ENCODE peak calls at places on chromosomes 5 and 9, in eight cellular contexts. One of them, this sample, is unnamed.

GRCh38 chr9:15248106-15248505 is 58.9 kb downstream of the TTC39B start:
- DNase-seq in endothelial cell: no peak
- DNase-seq in GM12878: no peak
- DNase-seq in thoracic aorta: no peak
- DNase-seq in neural crest cell: no peak
- DNase-seq in lower lobe of right lung: no peak
- DNase-seq in bronchial epithelial cell: no peak
- DNase-seq in GM12865: no peak
- DNase-seq in this sample: no peak

GRCh38 chr5:36724429-36725332 is 118.3 kb downstream of the SLC1A3 start:
- DNase-seq in endothelial cell: no peak
- DNase-seq in GM12878: peak
- DNase-seq in thoracic aorta: no peak
- DNase-seq in neural crest cell: no peak
- DNase-seq in lower lobe of right lung: peak
- DNase-seq in bronchial epithelial cell: no peak
- DNase-seq in GM12865: peak
- DNase-seq in this sample: no peak

GRCh38 chr5:54947187-54947586 is 38.2 kb downstream of the ESM1 start:
- DNase-seq in endothelial cell: no peak
- DNase-seq in GM12878: no peak
- DNase-seq in thoracic aorta: no peak
- DNase-seq in neural crest cell: no peak
- DNase-seq in lower lobe of right lung: no peak
- DNase-seq in bronchial epithelial cell: no peak
- DNase-seq in GM12865: no peak
- DNase-seq in this sample: no peak

GRCh38 chr9:92467041-92467440 is 15.3 kb downstream of the ASPN start:
- DNase-seq in endothelial cell: no peak
- DNase-seq in GM12878: no peak
- DNase-seq in thoracic aorta: no peak
- DNase-seq in neural crest cell: no peak
- DNase-seq in lower lobe of right lung: no peak
- DNase-seq in bronchial epithelial cell: no peak
- DNase-seq in GM12865: no peak
- DNase-seq in this sample: no peak

GRCh38 chr5:93267276-93267675 is 313.7 kb downstream of the NR2F1-AS1 start:
- DNase-seq in endothelial cell: no peak
- DNase-seq in GM12878: no peak
- DNase-seq in thoracic aorta: no peak
- DNase-seq in neural crest cell: no peak
- DNase-seq in lower lobe of right lung: no peak
- DNase-seq in bronchial epithelial cell: no peak
- DNase-seq in GM12865: no peak
- DNase-seq in this sample: no peak

GRCh38 chr9:34771023-34771422 is 61.1 kb upstream of the CCL21 start:
- DNase-seq in endothelial cell: no peak
- DNase-seq in GM12878: no peak
- DNase-seq in thoracic aorta: no peak
- DNase-seq in neural crest cell: no peak
- DNase-seq in lower lobe of right lung: no peak
- DNase-seq in bronchial epithelial cell: peak
- DNase-seq in GM12865: no peak
- DNase-seq in this sample: no peak

GRCh38 chr9:129111762-129112151 is 542 bp downstream of the PTPA start:
- DNase-seq in endothelial cell: no peak
- DNase-seq in GM12878: no peak
- DNase-seq in thoracic aorta: no peak
- DNase-seq in neural crest cell: no peak
- DNase-seq in lower lobe of right lung: no peak
- DNase-seq in bronchial epithelial cell: no peak
- DNase-seq in GM12865: peak
- DNase-seq in this sample: no peak

GRCh38 chr5:165881259-165881658 is 2375.8 kb downstream of the MAT2B start:
- DNase-seq in endothelial cell: peak
- DNase-seq in GM12878: no peak
- DNase-seq in thoracic aorta: no peak
- DNase-seq in neural crest cell: no peak
- DNase-seq in lower lobe of right lung: no peak
- DNase-seq in bronchial epithelial cell: no peak
- DNase-seq in GM12865: no peak
- DNase-seq in this sample: no peak

GRCh38 chr5:66454186-66455078 is 141.8 kb upstream of the MAST4 start:
- DNase-seq in endothelial cell: no peak
- DNase-seq in GM12878: no peak
- DNase-seq in thoracic aorta: no peak
- DNase-seq in neural crest cell: no peak
- DNase-seq in lower lobe of right lung: no peak
- DNase-seq in bronchial epithelial cell: peak
- DNase-seq in GM12865: no peak
- DNase-seq in this sample: no peak

GRCh38 chr5:173010547-173011464 is 27.2 kb downstream of the ATP6V0E1 start:
- DNase-seq in endothelial cell: peak
- DNase-seq in GM12878: no peak
- DNase-seq in thoracic aorta: no peak
- DNase-seq in neural crest cell: peak
- DNase-seq in lower lobe of right lung: peak
- DNase-seq in bronchial epithelial cell: peak
- DNase-seq in GM12865: peak
- DNase-seq in this sample: no peak

GRCh38 chr5:147216552-147217154 is 18.2 kb upstream of the STK32A start:
- DNase-seq in endothelial cell: no peak
- DNase-seq in GM12878: no peak
- DNase-seq in thoracic aorta: no peak
- DNase-seq in neural crest cell: no peak
- DNase-seq in lower lobe of right lung: no peak
- DNase-seq in bronchial epithelial cell: peak
- DNase-seq in GM12865: peak
- DNase-seq in this sample: no peak

GRCh38 chr5:69414885-69415583 is at the start of gene MARVELD2:
- DNase-seq in endothelial cell: peak
- DNase-seq in GM12878: no peak
- DNase-seq in thoracic aorta: no peak
- DNase-seq in neural crest cell: no peak
- DNase-seq in lower lobe of right lung: peak
- DNase-seq in bronchial epithelial cell: peak
- DNase-seq in GM12865: peak
- DNase-seq in this sample: peak

DNA sequence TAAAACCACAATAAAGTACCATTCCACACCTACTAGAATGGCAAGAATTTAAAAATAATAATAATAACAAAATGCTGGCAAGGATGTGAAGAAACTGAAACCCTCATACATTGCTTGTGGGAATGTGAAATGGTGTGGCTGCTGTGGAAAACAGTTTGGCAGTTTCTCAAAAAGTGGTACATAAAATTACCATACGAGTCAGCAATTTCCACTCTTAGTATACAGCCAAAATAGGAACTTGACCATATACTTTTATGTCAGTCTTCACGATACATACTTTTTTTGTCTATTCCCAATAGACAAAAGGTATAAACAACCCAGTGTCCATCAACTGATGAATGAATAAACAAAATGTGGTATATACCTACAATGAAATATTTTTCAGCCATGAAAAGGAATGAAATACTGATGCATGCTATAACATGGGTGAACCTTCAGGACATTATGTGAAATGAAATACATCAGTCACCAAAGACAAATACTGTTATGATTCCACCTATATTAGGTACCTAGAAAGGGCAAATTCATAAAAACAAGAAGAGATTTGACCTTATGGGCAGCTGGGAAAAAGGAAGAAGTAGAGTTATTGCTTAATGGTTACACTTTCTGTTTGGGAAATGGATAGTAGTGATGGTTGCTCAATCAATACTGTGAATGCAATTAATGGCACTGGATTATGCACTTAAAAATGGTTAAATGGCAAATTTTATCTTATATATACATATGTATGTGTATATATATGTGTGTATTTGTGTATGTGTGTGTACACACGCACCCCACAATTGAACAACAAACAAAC is 15.4 kb downstream of the FKBP15 start:
- DNase-seq in endothelial cell: no peak
- DNase-seq in GM12878: no peak
- DNase-seq in thoracic aorta: no peak
- DNase-seq in neural crest cell: no peak
- DNase-seq in lower lobe of right lung: no peak
- DNase-seq in bronchial epithelial cell: no peak
- DNase-seq in GM12865: no peak
- DNase-seq in this sample: no peak
- TF ChIP-seq CTCF in endothelial cell: no peak
- TF ChIP-seq CTCF in GM12878: no peak
- TF ChIP-seq CTCF in thoracic aorta: no peak
- TF ChIP-seq CTCF in neural crest cell: no peak
- TF ChIP-seq CTCF in lower lobe of right lung: no peak
- TF ChIP-seq CTCF in bronchial epithelial cell: no peak
- TF ChIP-seq CTCF in GM12865: no peak
- TF ChIP-seq CTCF in this sample: no peak

GRCh38 chr5:34584165-34584564 is 72.0 kb upstream of the RAI14 start:
- DNase-seq in endothelial cell: no peak
- DNase-seq in GM12878: no peak
- DNase-seq in thoracic aorta: no peak
- DNase-seq in neural crest cell: no peak
- DNase-seq in lower lobe of right lung: no peak
- DNase-seq in bronchial epithelial cell: no peak
- DNase-seq in GM12865: no peak
- DNase-seq in this sample: no peak
- TF ChIP-seq CTCF in endothelial cell: no peak
- TF ChIP-seq CTCF in GM12878: no peak
- TF ChIP-seq CTCF in thoracic aorta: no peak
- TF ChIP-seq CTCF in neural crest cell: no peak
- TF ChIP-seq CTCF in lower lobe of right lung: no peak
- TF ChIP-seq CTCF in bronchial epithelial cell: no peak
- TF ChIP-seq CTCF in GM12865: no peak
- TF ChIP-seq CTCF in this sample: no peak

DNA sequence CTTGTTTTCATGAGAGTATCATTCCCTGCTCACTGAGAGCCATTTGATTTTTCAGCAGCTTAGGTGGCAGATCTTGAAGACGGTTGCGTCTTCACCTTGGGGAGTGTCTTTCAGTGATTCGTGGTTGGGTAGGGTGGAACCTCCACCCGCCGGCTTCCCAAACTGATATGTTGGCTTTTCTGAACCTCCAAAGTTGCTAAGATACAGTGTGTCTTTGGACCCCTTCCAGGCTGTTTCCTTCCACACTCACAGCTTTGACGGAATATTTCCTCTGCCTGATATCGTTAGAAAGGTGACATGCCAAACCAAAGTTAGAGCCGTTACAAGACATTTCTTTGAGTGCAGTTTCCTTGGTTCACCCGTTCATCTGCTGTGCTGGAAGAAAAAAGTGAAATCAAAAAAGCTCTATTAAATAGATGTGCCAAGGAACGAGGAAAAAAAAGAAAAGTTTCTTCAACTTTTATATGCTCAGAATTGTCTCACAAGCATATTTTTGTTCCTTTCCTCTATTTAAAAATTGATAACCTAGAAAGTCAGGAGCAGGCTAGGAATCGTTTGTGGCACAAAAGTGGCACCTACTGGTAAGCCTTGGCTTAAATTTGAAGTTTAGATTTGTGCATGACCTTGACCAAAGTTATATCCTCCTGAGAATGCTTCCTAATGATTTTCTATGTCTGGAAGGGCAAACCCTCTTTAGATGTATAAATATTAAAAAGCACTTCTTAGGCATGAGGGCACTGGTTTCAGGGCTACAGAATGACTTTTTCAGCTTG is 270.7 kb upstream of the WWC1 start:
- DNase-seq in endothelial cell: no peak
- DNase-seq in GM12878: no peak
- DNase-seq in thoracic aorta: no peak
- DNase-seq in neural crest cell: no peak
- DNase-seq in lower lobe of right lung: no peak
- DNase-seq in bronchial epithelial cell: no peak
- DNase-seq in GM12865: no peak
- DNase-seq in this sample: no peak
- TF ChIP-seq CTCF in endothelial cell: no peak
- TF ChIP-seq CTCF in GM12878: peak
- TF ChIP-seq CTCF in thoracic aorta: peak
- TF ChIP-seq CTCF in neural crest cell: peak
- TF ChIP-seq CTCF in lower lobe of right lung: no peak
- TF ChIP-seq CTCF in bronchial epithelial cell: peak
- TF ChIP-seq CTCF in GM12865: no peak
- TF ChIP-seq CTCF in this sample: peak

GRCh38 chr5:150078802-150079654 is 7.3 kb downstream of the CSF1R start:
- DNase-seq in endothelial cell: no peak
- DNase-seq in GM12878: no peak
- DNase-seq in thoracic aorta: no peak
- DNase-seq in neural crest cell: no peak
- DNase-seq in lower lobe of right lung: no peak
- DNase-seq in bronchial epithelial cell: no peak
- DNase-seq in GM12865: no peak
- DNase-seq in this sample: peak

GRCh38 chr5:150077060-150077459 is 9.3 kb downstream of the CSF1R start:
- DNase-seq in endothelial cell: no peak
- DNase-seq in GM12878: no peak
- DNase-seq in thoracic aorta: no peak
- DNase-seq in neural crest cell: no peak
- DNase-seq in lower lobe of right lung: no peak
- DNase-seq in bronchial epithelial cell: no peak
- DNase-seq in GM12865: no peak
- DNase-seq in this sample: peak

GRCh38 chr5:150079655-150080461 is 6.5 kb downstream of the CSF1R start:
- DNase-seq in endothelial cell: no peak
- DNase-seq in GM12878: no peak
- DNase-seq in thoracic aorta: no peak
- DNase-seq in neural crest cell: no peak
- DNase-seq in lower lobe of right lung: no peak
- DNase-seq in bronchial epithelial cell: no peak
- DNase-seq in GM12865: no peak
- DNase-seq in this sample: peak

GRCh38 chr5:150075806-150076205 is 10.5 kb downstream of the CSF1R start:
- DNase-seq in endothelial cell: no peak
- DNase-seq in GM12878: no peak
- DNase-seq in thoracic aorta: no peak
- DNase-seq in neural crest cell: no peak
- DNase-seq in lower lobe of right lung: no peak
- DNase-seq in bronchial epithelial cell: no peak
- DNase-seq in GM12865: peak
- DNase-seq in this sample: peak

DNA sequence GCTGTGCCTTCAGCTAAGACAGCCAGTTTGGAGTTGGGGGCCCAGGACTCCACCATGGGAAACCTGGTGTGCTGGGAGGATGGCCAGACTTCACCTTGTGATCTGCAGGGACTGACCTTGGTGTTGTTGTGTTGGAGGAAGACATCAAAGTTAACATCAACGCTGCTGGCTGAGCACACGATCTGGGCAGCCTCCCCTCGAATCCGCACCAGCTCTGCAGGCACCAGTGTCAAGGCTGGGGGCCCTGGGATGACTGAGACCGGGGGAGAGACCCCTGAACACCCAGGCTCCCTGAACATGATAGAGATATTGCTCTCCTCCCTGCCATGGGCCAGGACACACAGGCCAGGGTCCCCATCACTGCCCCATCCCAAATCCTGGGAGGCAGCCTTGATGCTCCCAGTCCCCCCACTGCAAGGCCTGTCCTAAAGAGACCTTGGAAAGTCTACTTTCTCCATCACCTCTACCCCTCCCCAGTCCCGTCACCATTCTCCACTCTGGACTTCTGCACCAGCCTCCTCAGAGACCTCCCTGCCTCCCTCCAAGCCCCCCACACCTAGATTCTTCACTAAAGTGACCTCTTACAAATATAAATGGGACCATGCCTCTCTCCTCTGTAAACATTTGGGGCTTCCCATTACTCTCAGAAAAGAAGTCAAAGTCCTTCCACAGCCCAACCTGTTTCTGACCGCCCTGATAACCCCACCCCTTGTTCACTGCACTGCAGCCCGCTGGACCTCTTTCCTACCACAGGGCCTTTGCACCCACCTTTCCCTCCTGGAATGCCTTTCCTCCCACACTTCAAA is 8.2 kb downstream of the CSF1R start:
- DNase-seq in endothelial cell: no peak
- DNase-seq in GM12878: no peak
- DNase-seq in thoracic aorta: no peak
- DNase-seq in neural crest cell: no peak
- DNase-seq in lower lobe of right lung: no peak
- DNase-seq in bronchial epithelial cell: no peak
- DNase-seq in GM12865: no peak
- DNase-seq in this sample: peak
- TF ChIP-seq CTCF in endothelial cell: no peak
- TF ChIP-seq CTCF in GM12878: no peak
- TF ChIP-seq CTCF in thoracic aorta: no peak
- TF ChIP-seq CTCF in neural crest cell: no peak
- TF ChIP-seq CTCF in lower lobe of right lung: no peak
- TF ChIP-seq CTCF in bronchial epithelial cell: no peak
- TF ChIP-seq CTCF in GM12865: no peak
- TF ChIP-seq CTCF in this sample: no peak

This sample was measured in type B pancreatic cell.